ENCODE peak calls at places on chromosomes 13 and 19, in five cellular contexts. A is K562, Y is GM12878, Q is H1, H is HepG2. O is an unnamed sample.
A peak's percentile ranks its signal among the peaks of the same experiment; 100 is the strongest.

GRCh38 chr19:55537741-55538111 is 793 bp upstream of the SBK2 start:
- DNase-seq in A (no peak), Y (no peak), Q (no peak), H (no peak), O (no peak)

GRCh38 chr19:51821511-51821910 is 26.6 kb downstream of the FPR3 start:
- DNase-seq in A (no peak), Y (no peak), Q (no peak), H (no peak), O (no peak)

GRCh38 chr13:84032116-84032515 is 149.8 kb upstream of the SLITRK1 start:
- DNase-seq in A (no peak), Y (no peak), Q (no peak), H (no peak), O (no peak)

GRCh38 chr13:27791146-27791900 is 960 bp upstream of the GSX1 start:
- DNase-seq in A (no peak), Y (no peak), Q (peak; percentile 50), H (no peak), O (no peak)

GRCh38 chr19:23777216-23777615 is 18.5 kb upstream of the ZNF681 start:
- DNase-seq in A (no peak), Y (no peak), Q (no peak), H (no peak), O (no peak)

GRCh38 chr19:11168568-11168967 is 13.0 kb upstream of the SPC24 start:
- DNase-seq in A (no peak), Y (no peak), Q (no peak), H (no peak), O (no peak)

GRCh38 chr13:113869263-113869662 is 5.4 kb upstream of the GAS6 start:
- DNase-seq in A (no peak), Y (no peak), Q (no peak), H (no peak), O (no peak)

GRCh38 chr19:16382775-16383543 is 58.3 kb downstream of the KLF2 start:
- DNase-seq in A (peak; percentile 82), Y (no peak), Q (peak; percentile 91), H (peak; percentile 36), O (peak; percentile 78)

GRCh38 chr13:20313896-20314295 is 81.8 kb upstream of the GJB6 start:
- DNase-seq in A (no peak), Y (no peak), Q (no peak), H (no peak), O (no peak)

GRCh38 chr19:35559281-35559659 is 4.2 kb downstream of the ATP4A start:
- DNase-seq in A (no peak), Y (peak; percentile 46), Q (no peak), H (no peak), O (no peak)

GRCh38 chr19:10141479-10141878 is 21.8 kb upstream of the EIF3G start:
- DNase-seq in A (no peak), Y (no peak), Q (no peak), H (no peak), O (no peak)

GRCh38 chr19:50633973-50634372 is 5.7 kb downstream of the SYT3 start:
- DNase-seq in A (no peak), Y (no peak), Q (no peak), H (no peak), O (no peak)

GRCh38 chr19:39696418-39696817 is 7.9 kb upstream of the LGALS14 start:
- DNase-seq in A (no peak), Y (no peak), Q (no peak), H (peak; percentile 25), O (no peak)

GRCh38 chr19:38841787-38842438 is 7.9 kb downstream of the HNRNPL start:
- DNase-seq in A (no peak), Y (no peak), Q (no peak), H (no peak), O (no peak)

GRCh38 chr19:43609872-43610271 is 2.0 kb upstream of the SRRM5 start:
- DNase-seq in A (peak; percentile 39), Y (no peak), Q (no peak), H (no peak), O (no peak)

GRCh38 chr19:40803857-40804782 is 5.1 kb downstream of the EGLN2 start:
- DNase-seq in A (peak; percentile 63), Y (peak; percentile 57), Q (no peak), H (peak; percentile 52), O (no peak)

GRCh38 chr19:17847538-17848366 is at the start of gene JAK3:
- DNase-seq in A (peak; percentile 54), Y (peak; percentile 77), Q (peak; percentile 90), H (peak; percentile 59), O (peak; percentile 93)

GRCh38 chr19:38513762-38514167 is 80.3 kb downstream of the RYR1 start:
- DNase-seq in A (no peak), Y (no peak), Q (no peak), H (no peak), O (no peak)

GRCh38 chr19:35347171-35347929 is at the start of gene FFAR1:
- DNase-seq in A (no peak), Y (peak; percentile 96), Q (peak; percentile 38), H (no peak), O (no peak)

GRCh38 chr13:83880275-83881027 is 1.8 kb downstream of the SLITRK1 start:
- DNase-seq in A (no peak), Y (no peak), Q (peak; percentile 48), H (no peak), O (no peak)

GRCh38 chr13:51714663-51715168 is 89.2 kb downstream of the DHRS12 start:
- DNase-seq in A (no peak), Y (peak; percentile 78), Q (no peak), H (no peak), O (no peak)

GRCh38 chr19:17001603-17002183 is 24.9 kb downstream of the CPAMD8 start:
- DNase-seq in A (no peak), Y (no peak), Q (peak; percentile 50), H (no peak), O (no peak)

GRCh38 chr19:18774782-18775444 is 16.2 kb downstream of the COMP start:
- DNase-seq in A (no peak), Y (no peak), Q (no peak), H (no peak), O (no peak)

GRCh38 chr19:16566161-16566560 is 6.1 kb downstream of the SLC35E1 start:
- DNase-seq in A (no peak), Y (no peak), Q (no peak), H (no peak), O (no peak)

GRCh38 chr19:8148410-8149231 is 771 bp downstream of the FBN3 start:
- DNase-seq in A (peak; percentile 47), Y (no peak), Q (peak; percentile 87), H (no peak), O (peak; percentile 62)

GRCh38 chr13:26485786-26486185 is 71.7 kb upstream of the WASF3 start:
- DNase-seq in A (no peak), Y (no peak), Q (no peak), H (no peak), O (no peak)

GRCh38 chr13:26486550-26486949 is 70.9 kb upstream of the WASF3 start:
- DNase-seq in A (no peak), Y (no peak), Q (no peak), H (no peak), O (no peak)

GRCh38 chr13:26485288-26485687 is 72.2 kb upstream of the WASF3 start:
- DNase-seq in A (no peak), Y (no peak), Q (no peak), H (no peak), O (no peak)

GRCh38 chr13:26488236-26489028 is 69.1 kb upstream of the WASF3 start:
- DNase-seq in A (no peak), Y (no peak), Q (no peak), H (no peak), O (no peak)

DNA sequence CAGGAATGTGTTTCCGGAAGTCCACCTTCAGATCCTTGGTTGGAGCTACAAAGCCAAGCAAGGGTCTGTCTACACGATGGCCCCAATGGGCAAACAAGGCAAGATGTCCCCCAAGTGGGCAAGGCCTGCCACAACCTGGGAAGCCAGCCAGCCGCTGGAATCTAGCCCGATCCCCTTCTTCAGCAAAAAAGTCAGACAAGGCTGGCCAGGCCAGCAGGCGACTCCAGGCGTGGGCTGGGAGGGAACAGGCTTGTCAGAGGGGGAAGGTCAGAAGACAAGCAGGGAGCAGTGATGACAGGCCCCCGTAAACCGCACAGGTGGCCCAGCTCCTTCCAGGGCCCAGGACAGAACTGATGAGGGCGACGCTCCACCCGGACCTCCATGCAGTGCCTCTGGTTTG is 69.7 kb upstream of the WASF3 start:
- DNase-seq in A (no peak), Y (no peak), Q (no peak), H (no peak), O (no peak)
- H3K4me2 ChIP-seq in A (no peak overlapping the region), Y (no peak overlapping the region), Q (no peak overlapping the region), H (no peak overlapping the region), O (no peak overlapping the region)

GRCh38 chr19:14385492-14385891 is 4.2 kb downstream of the ADGRE5 start:
- DNase-seq in A (no peak), Y (no peak), Q (no peak), H (no peak), O (no peak)

GRCh38 chr19:14383556-14383897 is 2.3 kb downstream of the ADGRE5 start:
- DNase-seq in A (no peak), Y (no peak), Q (no peak), H (no peak), O (no peak)

GRCh38 chr19:14378890-14379289 is 2.4 kb upstream of the ADGRE5 start:
- DNase-seq in A (no peak), Y (no peak), Q (no peak), H (no peak), O (peak; percentile 51)

GRCh38 chr19:14381689-14382474 is 638 bp downstream of the ADGRE5 start:
- DNase-seq in A (peak; percentile 89), Y (no peak), Q (no peak), H (no peak), O (no peak)

GRCh38 chr19:14383898-14384669 is 2.8 kb downstream of the ADGRE5 start:
- DNase-seq in A (peak; percentile 72), Y (no peak), Q (no peak), H (no peak), O (no peak)
- TF ChIP-seq TAF1 in A (peak; percentile 22), Y (peak; percentile 30), Q (no peak), H (no peak), O (no peak)

GRCh38 chr13:45337395-45337794 is 3.6 kb downstream of the TPT1 start:
- DNase-seq in A (no peak), Y (no peak), Q (no peak), H (no peak), O (no peak)
- H3K4me2 ChIP-seq in A (no peak overlapping the region), Y (peak overlapping the region; percentile 34), Q (no peak overlapping the region), H (peak overlapping the region; percentile 93), O (peak overlapping the region; percentile 97)

GRCh38 chr13:32642316-32642715 is 56.1 kb downstream of the PDS5B start:
- DNase-seq in A (no peak), Y (no peak), Q (no peak), H (no peak), O (no peak)

GRCh38 chr13:32647926-32648325 is 61.7 kb downstream of the PDS5B start:
- DNase-seq in A (no peak), Y (no peak), Q (no peak), H (no peak), O (no peak)

GRCh38 chr13:32642858-32643257 is 56.6 kb downstream of the PDS5B start:
- DNase-seq in A (no peak), Y (no peak), Q (no peak), H (no peak), O (no peak)

GRCh38 chr13:32650705-32651311 is 64.6 kb downstream of the PDS5B start:
- DNase-seq in A (peak; percentile 68), Y (peak; percentile 30), Q (no peak), H (peak; percentile 73), O (peak; percentile 38)

DNA sequence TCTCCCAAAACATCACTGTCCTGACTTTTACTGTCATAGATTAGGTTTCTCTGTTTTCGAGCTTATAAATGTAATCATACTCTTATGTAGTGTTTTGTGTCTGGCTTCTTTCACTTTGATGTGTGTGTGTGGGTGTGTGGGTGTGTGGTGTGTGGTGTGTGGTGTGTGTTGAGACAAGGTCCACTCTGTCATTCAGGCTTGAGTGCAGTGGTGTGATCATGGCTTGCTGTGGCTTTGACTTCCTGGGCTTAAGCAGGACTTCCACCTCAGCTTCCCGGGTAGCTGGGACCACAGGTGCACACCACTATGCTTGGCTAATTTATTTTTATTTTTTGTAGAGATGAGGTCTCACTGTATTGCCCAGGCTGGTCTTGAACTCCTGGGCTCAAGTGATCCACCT is 59.6 kb downstream of the PDS5B start:
- DNase-seq in A (no peak), Y (peak; percentile 62), Q (no peak), H (no peak), O (no peak)
- TF ChIP-seq TAF1 in A (no peak), Y (no peak), Q (no peak), H (no peak), O (no peak)